ENCODE peak calls at places on chromosomes 12 and 14, in nine cellular contexts. One of them, this sample, is unnamed.

GRCh38 chr12:6262635-6263034 is 47.8 kb upstream of the PLEKHG6 start:
- DNase-seq in nucleus accumbens: no peak
- DNase-seq in dermis blood vessel endothelial cell: no peak
- DNase-seq in CD8-positive, alpha-beta T cell: no peak
- DNase-seq in stimulated activated CD4-positive, alpha-beta T cell treated with anti-CD3 and anti-CD28 coated beads, Interleukin-4, amount 100 ng/mL, for 24 hours: no peak
- DNase-seq in HCT116: no peak
- DNase-seq in cardiac fibroblast: no peak
- DNase-seq in foreskin keratinocyte: no peak
- DNase-seq in T-helper 22 cell: no peak
- DNase-seq in this sample: no peak

GRCh38 chr14:73290279-73290678 is 53.0 kb downstream of the PAPLN start:
- DNase-seq in foreskin keratinocyte: no peak
- DNase-seq in CD8-positive, alpha-beta T cell: no peak
- DNase-seq in stimulated activated CD4-positive, alpha-beta T cell treated with anti-CD3 and anti-CD28 coated beads, Interleukin-4, amount 100 ng/mL, for 24 hours: no peak
- DNase-seq in T-helper 22 cell: no peak
- DNase-seq in cardiac fibroblast: no peak
- DNase-seq in dermis blood vessel endothelial cell: no peak
- DNase-seq in nucleus accumbens: no peak
- DNase-seq in HCT116: no peak
- DNase-seq in this sample: no peak

GRCh38 chr12:92786045-92786444 is 83.3 kb downstream of the PLEKHG7 start:
- DNase-seq in HCT116: no peak
- DNase-seq in T-helper 22 cell: no peak
- DNase-seq in foreskin keratinocyte: no peak
- DNase-seq in dermis blood vessel endothelial cell: no peak
- DNase-seq in cardiac fibroblast: peak; percentile 26
- DNase-seq in CD8-positive, alpha-beta T cell: no peak
- DNase-seq in nucleus accumbens: no peak
- DNase-seq in stimulated activated CD4-positive, alpha-beta T cell treated with anti-CD3 and anti-CD28 coated beads, Interleukin-4, amount 100 ng/mL, for 24 hours: no peak
- DNase-seq in this sample: no peak

GRCh38 chr14:97657609-97658008 is 860.4 kb downstream of the VRK1 start:
- DNase-seq in stimulated activated CD4-positive, alpha-beta T cell treated with anti-CD3 and anti-CD28 coated beads, Interleukin-4, amount 100 ng/mL, for 24 hours: no peak
- DNase-seq in dermis blood vessel endothelial cell: no peak
- DNase-seq in HCT116: no peak
- DNase-seq in foreskin keratinocyte: no peak
- DNase-seq in T-helper 22 cell: no peak
- DNase-seq in cardiac fibroblast: no peak
- DNase-seq in CD8-positive, alpha-beta T cell: no peak
- DNase-seq in nucleus accumbens: no peak
- DNase-seq in this sample: no peak

GRCh38 chr14:54123836-54124235 is 167.2 kb upstream of the BMP4 start:
- DNase-seq in cardiac fibroblast: no peak
- DNase-seq in CD8-positive, alpha-beta T cell: no peak
- DNase-seq in stimulated activated CD4-positive, alpha-beta T cell treated with anti-CD3 and anti-CD28 coated beads, Interleukin-4, amount 100 ng/mL, for 24 hours: no peak
- DNase-seq in nucleus accumbens: no peak
- DNase-seq in HCT116: no peak
- DNase-seq in dermis blood vessel endothelial cell: no peak
- DNase-seq in foreskin keratinocyte: no peak
- DNase-seq in T-helper 22 cell: no peak
- DNase-seq in this sample: no peak

GRCh38 chr14:38693423-38693822 is 409.6 kb downstream of the SEC23A start:
- DNase-seq in dermis blood vessel endothelial cell: no peak
- DNase-seq in cardiac fibroblast: no peak
- DNase-seq in HCT116: no peak
- DNase-seq in stimulated activated CD4-positive, alpha-beta T cell treated with anti-CD3 and anti-CD28 coated beads, Interleukin-4, amount 100 ng/mL, for 24 hours: no peak
- DNase-seq in T-helper 22 cell: no peak
- DNase-seq in foreskin keratinocyte: no peak
- DNase-seq in nucleus accumbens: no peak
- DNase-seq in CD8-positive, alpha-beta T cell: no peak
- DNase-seq in this sample: no peak

GRCh38 chr12:24850486-24850885 is 98.4 kb downstream of the BCAT1 start:
- DNase-seq in stimulated activated CD4-positive, alpha-beta T cell treated with anti-CD3 and anti-CD28 coated beads, Interleukin-4, amount 100 ng/mL, for 24 hours: no peak
- DNase-seq in T-helper 22 cell: no peak
- DNase-seq in dermis blood vessel endothelial cell: peak; percentile 41
- DNase-seq in cardiac fibroblast: no peak
- DNase-seq in CD8-positive, alpha-beta T cell: no peak
- DNase-seq in HCT116: no peak
- DNase-seq in nucleus accumbens: no peak
- DNase-seq in foreskin keratinocyte: no peak
- DNase-seq in this sample: no peak

GRCh38 chr12:4280351-4281163 is 7.0 kb downstream of the CCND2 start:
- DNase-seq in T-helper 22 cell: no peak
- DNase-seq in cardiac fibroblast: no peak
- DNase-seq in CD8-positive, alpha-beta T cell: no peak
- DNase-seq in stimulated activated CD4-positive, alpha-beta T cell treated with anti-CD3 and anti-CD28 coated beads, Interleukin-4, amount 100 ng/mL, for 24 hours: no peak
- DNase-seq in foreskin keratinocyte: no peak
- DNase-seq in nucleus accumbens: no peak
- DNase-seq in HCT116: no peak
- DNase-seq in dermis blood vessel endothelial cell: no peak
- DNase-seq in this sample: no peak

GRCh38 chr12:98644433-98644711 is 216 bp downstream of the IKBIP start:
- DNase-seq in CD8-positive, alpha-beta T cell: no peak
- DNase-seq in cardiac fibroblast: no peak
- DNase-seq in dermis blood vessel endothelial cell: no peak
- DNase-seq in foreskin keratinocyte: peak; percentile 76
- DNase-seq in T-helper 22 cell: no peak
- DNase-seq in nucleus accumbens: peak; percentile 19
- DNase-seq in stimulated activated CD4-positive, alpha-beta T cell treated with anti-CD3 and anti-CD28 coated beads, Interleukin-4, amount 100 ng/mL, for 24 hours: no peak
- DNase-seq in HCT116: peak; percentile 27
- DNase-seq in this sample: peak; percentile 26

This sample was measured in effector memory CD4-positive, alpha-beta T cell.